ENCODE peak calls at places on chromosomes 11 and 22, in seven cellular contexts. U is posterior cingulate gyrus; W is AG04450; O is dermis blood vessel endothelial cell; Q is CD4-positive, CD25-positive, alpha-beta regulatory T cell; K is NCI-H510A treated with DMSO at 0.1 percent for 48 hours; J is stimulated activated CD4-positive, alpha-beta T cell treated with anti-CD3 and anti-CD28 coated beads, Interleukin-4, amount 100 ng/mL, for 1 hour. F is an unnamed sample.

GRCh38 chr11:44484211-44484610 is 81.3 kb upstream of the CD82 start:
- DNase-seq in U (no peak), W (no peak), O (peak), Q (no peak), K (peak), J (no peak), F (peak)

GRCh38 chr11:134531331-134532135 is 119.5 kb upstream of the B3GAT1 start:
- DNase-seq in U (no peak), W (no peak), O (no peak), Q (no peak), K (no peak), J (no peak), F (no peak)

GRCh38 chr11:75603791-75604736 is 42.0 kb downstream of the SERPINH1 start:
- DNase-seq in U (no peak), W (peak), O (peak), Q (no peak), K (no peak), J (no peak), F (no peak)

GRCh38 chr11:46026616-46027293 is 94.5 kb downstream of the PHF21A start:
- DNase-seq in U (no peak), W (no peak), O (no peak), Q (no peak), K (no peak), J (no peak), F (no peak)

GRCh38 chr22:45254789-45255261 is 14.1 kb upstream of the KIAA0930 start:
- DNase-seq in U (no peak), W (no peak), O (no peak), Q (no peak), K (no peak), J (no peak), F (no peak)

GRCh38 chr11:78646564-78647185 is 72.0 kb upstream of the NARS2 start:
- DNase-seq in U (peak), W (no peak), O (peak), Q (peak), K (peak), J (peak), F (peak)

GRCh38 chr11:66957971-66958231 is 282 bp downstream of the PC start:
- DNase-seq in U (no peak), W (no peak), O (no peak), Q (no peak), K (peak), J (no peak), F (no peak)

GRCh38 chr11:87258171-87258833 is 220.6 kb downstream of the TMEM135 start:
- DNase-seq in U (no peak), W (no peak), O (peak), Q (no peak), K (no peak), J (no peak), F (no peak)

GRCh38 chr22:17110791-17111550 is 10.2 kb downstream of the TMEM121B start:
- DNase-seq in U (no peak), W (no peak), O (no peak), Q (no peak), K (no peak), J (no peak), F (no peak)

GRCh38 chr11:72041364-72042058 is 38.8 kb downstream of the NUMA1 start:
- DNase-seq in U (peak), W (peak), O (peak), Q (peak), K (peak), J (peak), F (peak)

GRCh38 chr22:29330753-29331152 is 15.3 kb upstream of the RASL10A start:
- DNase-seq in U (no peak), W (no peak), O (peak), Q (no peak), K (peak), J (no peak), F (peak)

GRCh38 chr11:3135491-3136440 is 29.3 kb downstream of the OSBPL5 start:
- DNase-seq in U (peak), W (no peak), O (no peak), Q (no peak), K (no peak), J (peak), F (no peak)

GRCh38 chr22:32528984-32529982 is 54.7 kb downstream of the FBXO7 start:
- DNase-seq in U (peak), W (peak), O (peak), Q (peak), K (peak), J (peak), F (peak)

GRCh38 chr22:37930952-37931440 is 22.4 kb downstream of the C22orf23 start:
- DNase-seq in U (no peak), W (no peak), O (peak), Q (no peak), K (no peak), J (no peak), F (no peak)

GRCh38 chr22:46461566-46462180 is 75.7 kb downstream of the CELSR1 start:
- DNase-seq in U (no peak), W (no peak), O (no peak), Q (no peak), K (no peak), J (no peak), F (no peak)

GRCh38 chr22:27714076-27714475 is 87.5 kb downstream of the MN1 start:
- DNase-seq in U (no peak), W (no peak), O (no peak), Q (no peak), K (no peak), J (no peak), F (no peak)

GRCh38 chr11:111514216-111515031 is at the start of gene HOATZ:
- DNase-seq in U (peak), W (no peak), O (no peak), Q (peak), K (peak), J (peak), F (peak)

GRCh38 chr22:43726296-43726695 is 85.8 kb downstream of the EFCAB6 start:
- DNase-seq in U (no peak), W (no peak), O (no peak), Q (no peak), K (no peak), J (no peak), F (no peak)

GRCh38 chr11:3164138-3164539 is 971 bp downstream of the OSBPL5 start:
- DNase-seq in U (no peak), W (no peak), O (no peak), Q (no peak), K (no peak), J (no peak), F (no peak)

GRCh38 chr11:110186867-110187266 is 93.7 kb downstream of the ZC3H12C start:
- DNase-seq in U (no peak), W (no peak), O (no peak), Q (no peak), K (no peak), J (no peak), F (no peak)

GRCh38 chr11:46295312-46295995 is 18.0 kb downstream of the CREB3L1 start:
- DNase-seq in U (peak), W (no peak), O (peak), Q (peak), K (no peak), J (peak), F (peak)

GRCh38 chr11:47907499-47907898 is 59.3 kb upstream of the NUP160 start:
- DNase-seq in U (no peak), W (no peak), O (no peak), Q (no peak), K (no peak), J (no peak), F (no peak)

GRCh38 chr11:75525433-75526191 is at the start of gene GDPD5:
- DNase-seq in U (peak), W (no peak), O (peak), Q (peak), K (peak), J (peak), F (peak)

GRCh38 chr11:92226331-92227232 is 2.0 kb downstream of the FAT3 start:
- DNase-seq in U (peak), W (no peak), O (no peak), Q (no peak), K (no peak), J (no peak), F (peak)

GRCh38 chr22:37647317-37647716 is 7.8 kb downstream of the SH3BP1 start:
- DNase-seq in U (no peak), W (no peak), O (no peak), Q (no peak), K (no peak), J (no peak), F (no peak)

GRCh38 chr22:20245577-20246367 is 22.3 kb downstream of the RTN4R start:
- DNase-seq in U (no peak), W (no peak), O (no peak), Q (no peak), K (no peak), J (no peak), F (no peak)

GRCh38 chr11:111733655-111734088 is 32.5 kb downstream of the PPP2R1B start:
- DNase-seq in U (peak), W (no peak), O (peak), Q (no peak), K (no peak), J (no peak), F (no peak)

GRCh38 chr11:93606314-93606713 is 55.2 kb upstream of the CEP295 start:
- DNase-seq in U (no peak), W (no peak), O (no peak), Q (no peak), K (no peak), J (no peak), F (no peak)

GRCh38 chr11:134583397-134583990 is 171.5 kb upstream of the B3GAT1 start:
- DNase-seq in U (no peak), W (no peak), O (no peak), Q (no peak), K (no peak), J (no peak), F (no peak)

GRCh38 chr11:128616158-128616557 is 28.8 kb upstream of the ETS1 start:
- DNase-seq in U (no peak), W (no peak), O (no peak), Q (no peak), K (no peak), J (no peak), F (no peak)

GRCh38 chr11:72015511-72016061 is 16.9 kb downstream of the IL18BP start:
- DNase-seq in U (no peak), W (no peak), O (peak), Q (no peak), K (no peak), J (no peak), F (no peak)

GRCh38 chr11:126304457-126305072 is 705 bp downstream of the DCPS start:
- DNase-seq in U (no peak), W (no peak), O (no peak), Q (no peak), K (no peak), J (no peak), F (no peak)

GRCh38 chr11:19426022-19426718 is 185.4 kb upstream of the E2F8 start:
- DNase-seq in U (no peak), W (no peak), O (no peak), Q (no peak), K (no peak), J (no peak), F (no peak)

GRCh38 chr11:77431813-77432212 is 42.1 kb downstream of the PAK1 start:
- DNase-seq in U (no peak), W (no peak), O (no peak), Q (no peak), K (no peak), J (no peak), F (no peak)

GRCh38 chr11:2709429-2709828 is 9.6 kb upstream of the KCNQ1OT1 start:
- DNase-seq in U (no peak), W (no peak), O (no peak), Q (no peak), K (no peak), J (no peak), F (no peak)

GRCh38 chr11:133929401-133930052 is 27.2 kb downstream of the IGSF9B start:
- DNase-seq in U (no peak), W (no peak), O (no peak), Q (no peak), K (no peak), J (no peak), F (no peak)